ENCODE peak calls at places on chromosomes 6 and 20, in five cellular contexts. I is neural progenitor cell; D is body of pancreas; H is ascending aorta; W is CD4-positive, alpha-beta T cell. L is an unnamed sample.

GRCh38 chr6:143395699-143396098 is 54.8 kb downstream of the ADAT2 start:
- DNase-seq in I (no peak), D (no peak), H (no peak), W (no peak), L (no peak)

GRCh38 chr6:63663147-63663877 is 27.7 kb downstream of the PHF3 start:
- DNase-seq in I (no peak), D (no peak), H (no peak), W (no peak), L (no peak)

GRCh38 chr20:3162080-3162611 is 2.5 kb upstream of the FASTKD5 start:
- DNase-seq in I (no peak), D (peak), H (no peak), W (no peak), L (peak)

GRCh38 chr6:110095101-110095500 is 84.4 kb downstream of the WASF1 start:
- DNase-seq in I (no peak), D (no peak), H (no peak), W (no peak), L (no peak)

GRCh38 chr6:125111219-125111983 is 42.2 kb upstream of the TPD52L1 start:
- DNase-seq in I (no peak), D (no peak), H (no peak), W (no peak), L (no peak)

GRCh38 chr6:70474751-70475150 is 61.4 kb downstream of the FAM135A start:
- DNase-seq in I (peak), D (no peak), H (no peak), W (no peak), L (no peak)

GRCh38 chr6:2063547-2063946 is 181.9 kb downstream of the GMDS start:
- DNase-seq in I (no peak), D (no peak), H (no peak), W (no peak), L (no peak)

GRCh38 chr20:8853805-8854338 is 215.0 kb upstream of the PLCB4 start:
- DNase-seq in I (peak), D (no peak), H (no peak), W (no peak), L (peak)

GRCh38 chr6:5398530-5398929 is 137.2 kb downstream of the FARS2 start:
- DNase-seq in I (peak), D (no peak), H (no peak), W (no peak), L (no peak)

GRCh38 chr6:168715643-168716481 is 274.9 kb downstream of the SMOC2 start:
- DNase-seq in I (no peak), D (no peak), H (no peak), W (no peak), L (no peak)

GRCh38 chr6:13485923-13486557 is 1.4 kb downstream of the GFOD1 start:
- DNase-seq in I (peak), D (peak), H (no peak), W (no peak), L (peak)

GRCh38 chr6:71965404-71965803 is 79.1 kb downstream of the RIMS1 start:
- DNase-seq in I (no peak), D (no peak), H (no peak), W (no peak), L (no peak)

GRCh38 chr6:88629838-88630462 is 333.5 kb downstream of the RNGTT start:
- DNase-seq in I (peak), D (no peak), H (no peak), W (no peak), L (no peak)

GRCh38 chr20:47265214-47265613 is 91.3 kb downstream of the ZMYND8 start:
- DNase-seq in I (no peak), D (no peak), H (no peak), W (no peak), L (no peak)

GRCh38 chr6:85751374-85752055 is 108.8 kb upstream of the SYNCRIP start:
- DNase-seq in I (no peak), D (no peak), H (no peak), W (no peak), L (no peak)

GRCh38 chr20:37352611-37352980 is 6.7 kb downstream of the SRC start:
- DNase-seq in I (no peak), D (no peak), H (no peak), W (no peak), L (no peak)

GRCh38 chr6:4017847-4018193 is 61.1 kb downstream of the FAM217A start:
- DNase-seq in I (peak), D (no peak), H (no peak), W (no peak), L (no peak)

GRCh38 chr20:56941101-56941686 is 312.1 kb downstream of the TFAP2C start:
- DNase-seq in I (no peak), D (no peak), H (no peak), W (no peak), L (no peak)

GRCh38 chr6:42337985-42338572 is 113.6 kb downstream of the TRERF1 start:
- DNase-seq in I (no peak), D (no peak), H (no peak), W (no peak), L (no peak)

GRCh38 chr20:23179766-23180403 is 93.8 kb upstream of the CD93 start:
- DNase-seq in I (no peak), D (no peak), H (no peak), W (no peak), L (no peak)

DNA sequence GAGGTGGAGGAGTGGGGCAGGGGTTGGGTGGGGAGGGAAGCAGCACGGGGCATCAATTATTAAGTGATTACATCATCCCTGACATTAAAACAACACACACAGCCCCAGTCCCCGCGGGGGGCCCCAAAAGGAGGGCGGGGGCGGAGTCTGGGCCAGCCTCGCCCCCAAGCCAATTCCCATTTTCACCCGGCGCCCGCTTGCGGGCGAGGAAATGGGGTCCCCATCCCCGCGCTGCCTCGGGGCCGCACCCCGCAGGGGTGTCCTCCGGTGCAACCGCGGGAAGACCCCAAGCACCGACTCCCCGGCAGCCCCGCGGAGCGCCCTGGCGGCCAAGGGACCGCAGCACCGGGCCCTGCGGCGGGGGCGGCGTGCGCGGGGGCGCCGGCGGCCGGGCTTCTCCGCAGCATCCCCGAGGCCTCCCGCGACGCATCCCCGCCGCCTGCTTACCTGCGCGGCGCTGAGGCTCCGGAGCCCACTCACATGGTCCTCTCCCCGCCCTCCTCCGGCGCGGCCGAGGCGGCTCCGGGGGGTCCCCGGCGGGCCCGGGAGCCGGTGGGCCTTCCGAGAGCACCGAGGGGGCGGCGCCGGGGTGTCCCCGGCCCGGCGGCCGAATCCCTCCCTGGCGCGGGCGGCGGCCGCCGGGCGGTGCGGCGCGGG is 603 bp downstream of the FYN start:
- DNase-seq in I (peak), D (no peak), H (no peak), W (peak), L (peak)
- H3K27ac ChIP-seq in I (peak), D (peak), H (peak), W (peak), L (peak)

GRCh38 chr6:134593442-134593841 is 275.5 kb upstream of the SGK1 start:
- DNase-seq in I (no peak), D (no peak), H (no peak), W (no peak), L (no peak)

GRCh38 chr6:134594881-134595280 is 277.0 kb upstream of the SGK1 start:
- DNase-seq in I (no peak), D (no peak), H (no peak), W (no peak), L (no peak)

GRCh38 chr6:134593024-134593423 is 275.1 kb upstream of the SGK1 start:
- DNase-seq in I (no peak), D (no peak), H (no peak), W (no peak), L (no peak)

GRCh38 chr6:134596191-134596590 is 278.3 kb upstream of the SGK1 start:
- DNase-seq in I (no peak), D (no peak), H (no peak), W (no peak), L (no peak)

GRCh38 chr6:134593887-134594286 is 276.0 kb upstream of the SGK1 start:
- DNase-seq in I (no peak), D (no peak), H (no peak), W (no peak), L (no peak)
- H3K27ac ChIP-seq in I (no peak), D (no peak), H (no peak), W (no peak), L (no peak)

DNA sequence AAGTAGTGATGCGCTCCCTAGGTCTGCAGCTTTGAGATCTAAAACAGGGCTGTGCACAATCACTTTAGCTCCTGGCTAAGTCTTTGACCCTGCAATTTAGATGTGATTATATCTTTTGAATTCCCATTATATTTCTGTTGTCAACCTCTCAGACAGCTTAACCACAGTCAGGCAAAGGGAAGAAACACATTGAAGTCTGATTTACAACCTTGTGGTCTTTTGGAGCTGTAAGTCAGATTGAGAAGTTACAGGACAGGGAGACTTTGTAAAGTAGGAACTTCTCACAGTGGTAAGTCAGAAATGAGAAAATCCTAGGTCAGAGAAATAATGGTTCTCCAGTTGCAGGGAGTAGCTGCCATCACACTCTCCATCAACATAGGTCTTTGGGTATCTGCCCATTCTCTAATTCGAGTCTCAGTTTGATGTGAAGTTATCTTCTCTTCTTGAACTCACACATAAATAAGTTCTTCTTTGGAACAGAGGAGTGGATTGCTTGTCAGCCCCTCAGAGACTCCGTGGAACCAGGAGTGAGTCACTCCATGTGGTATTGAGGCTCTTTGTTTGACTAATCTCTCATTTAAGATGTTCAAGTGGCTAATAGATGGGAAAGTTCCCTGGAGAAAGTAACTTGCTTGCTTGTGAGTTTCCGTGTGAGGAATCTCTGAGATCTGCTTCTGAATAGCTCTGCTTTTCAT is 35.0 kb upstream of the SGK1 start:
- DNase-seq in I (peak), D (no peak), H (no peak), W (no peak), L (no peak)
- H3K27ac ChIP-seq in I (no peak), D (no peak), H (no peak), W (no peak), L (no peak)

GRCh38 chr6:20658053-20658452 is 123.8 kb downstream of the CDKAL1 start:
- DNase-seq in I (no peak), D (no peak), H (no peak), W (no peak), L (no peak)
- H3K27ac ChIP-seq in I (no peak), D (no peak), H (no peak), W (no peak), L (no peak)